ENCODE peak calls at places on chromosomes 5 and 9, in four cellular contexts. One of them, this sample, is unnamed.
A peak's percentile ranks its signal among the peaks of the same experiment; 100 is the strongest.

GRCh38 chr5:14452685-14453084 is 128.9 kb upstream of the OTULINL start:
- DNase-seq in kidney: no peak
- DNase-seq in fibroblast of gingiva: peak; percentile 64
- DNase-seq in astrocyte of the spinal cord: peak; percentile 75
- DNase-seq in this sample: peak; percentile 48

GRCh38 chr5:159805021-159805420 is 111.3 kb upstream of the ADRA1B start:
- DNase-seq in fibroblast of gingiva: peak; percentile 75
- DNase-seq in astrocyte of the spinal cord: peak; percentile 55
- DNase-seq in kidney: no peak
- DNase-seq in this sample: no peak

GRCh38 chr5:68239485-68239884 is 23.9 kb downstream of the PIK3R1 start:
- DNase-seq in fibroblast of gingiva: peak; percentile 87
- DNase-seq in kidney: peak; percentile 92
- DNase-seq in astrocyte of the spinal cord: peak; percentile 84
- DNase-seq in this sample: peak; percentile 84

GRCh38 chr5:160439205-160439600 is 17.5 kb downstream of the PTTG1 start:
- DNase-seq in astrocyte of the spinal cord: peak; percentile 76
- DNase-seq in fibroblast of gingiva: peak; percentile 52
- DNase-seq in kidney: peak; percentile 91
- DNase-seq in this sample: peak; percentile 64

GRCh38 chr5:96220610-96221390 is 212.2 kb downstream of the PCSK1 start:
- DNase-seq in fibroblast of gingiva: peak; percentile 66
- DNase-seq in kidney: no peak
- DNase-seq in astrocyte of the spinal cord: peak; percentile 80
- DNase-seq in this sample: peak; percentile 68

GRCh38 chr5:110376281-110376916 is 350.1 kb downstream of the TMEM232 start:
- DNase-seq in fibroblast of gingiva: peak; percentile 84
- DNase-seq in kidney: no peak
- DNase-seq in astrocyte of the spinal cord: peak; percentile 43
- DNase-seq in this sample: peak; percentile 74

GRCh38 chr9:35998333-35998732 is 38.4 kb upstream of the RECK start:
- DNase-seq in fibroblast of gingiva: no peak
- DNase-seq in astrocyte of the spinal cord: no peak
- DNase-seq in kidney: no peak
- DNase-seq in this sample: no peak

GRCh38 chr5:177314376-177315342 is 3.0 kb upstream of the MXD3 start:
- DNase-seq in kidney: peak; percentile 62
- DNase-seq in astrocyte of the spinal cord: no peak
- DNase-seq in fibroblast of gingiva: no peak
- DNase-seq in this sample: no peak

GRCh38 chr9:112751059-112751795 is 667 bp downstream of the SNX30 start:
- DNase-seq in astrocyte of the spinal cord: peak; percentile 87
- DNase-seq in kidney: peak; percentile 87
- DNase-seq in fibroblast of gingiva: peak; percentile 12
- DNase-seq in this sample: peak; percentile 54

GRCh38 chr5:66661149-66661548 is 65.0 kb downstream of the MAST4 start:
- DNase-seq in kidney: no peak
- DNase-seq in astrocyte of the spinal cord: peak; percentile 90
- DNase-seq in fibroblast of gingiva: peak; percentile 69
- DNase-seq in this sample: peak; percentile 63

GRCh38 chr9:136603901-136604816 is 58.3 kb upstream of the NOTCH1 start:
- DNase-seq in fibroblast of gingiva: no peak
- DNase-seq in astrocyte of the spinal cord: no peak
- DNase-seq in kidney: peak; percentile 86
- DNase-seq in this sample: no peak

GRCh38 chr9:128316421-128316820 is 5.8 kb downstream of the TRUB2 start:
- DNase-seq in fibroblast of gingiva: no peak
- DNase-seq in astrocyte of the spinal cord: no peak
- DNase-seq in kidney: no peak
- DNase-seq in this sample: no peak

GRCh38 chr9:131618071-131618479 is 72.8 kb downstream of the PRRT1B start:
- DNase-seq in fibroblast of gingiva: no peak
- DNase-seq in astrocyte of the spinal cord: no peak
- DNase-seq in kidney: no peak
- DNase-seq in this sample: no peak